ENCODE peak calls at places on chromosomes 16 and 17, in five cellular contexts. J is hepatocyte, O is aorta, S is cardiac muscle cell, M is tibial nerve. F is an unnamed sample.

GRCh38 chr17:74163836-74164235 is 39.6 kb upstream of the RPL38 start:
- DNase-seq in J (no peak), O (no peak), S (no peak), M (no peak), F (peak)

GRCh38 chr17:2195729-2196128 is 107.9 kb downstream of the SMG6 start:
- DNase-seq in J (no peak), O (no peak), S (no peak), M (no peak), F (no peak)

GRCh38 chr17:41416478-41416877 is 7.9 kb downstream of the KRT37 start:
- DNase-seq in J (no peak), O (no peak), S (no peak), M (no peak), F (no peak)

GRCh38 chr16:71645450-71645849 is 19.5 kb downstream of the MARVELD3 start:
- DNase-seq in J (peak), O (no peak), S (peak), M (no peak), F (no peak)

GRCh38 chr16:12557808-12558207 is 245.9 kb downstream of the CPPED1 start:
- DNase-seq in J (no peak), O (no peak), S (no peak), M (no peak), F (no peak)

GRCh38 chr16:8634991-8635736 is 13.7 kb downstream of the METTL22 start:
- DNase-seq in J (peak), O (no peak), S (peak), M (no peak), F (no peak)

GRCh38 chr17:41664172-41664457 is 24.6 kb upstream of the EIF1 start:
- DNase-seq in J (no peak), O (no peak), S (no peak), M (no peak), F (no peak)

GRCh38 chr17:28372203-28372944 is 880 bp downstream of the SARM1 start:
- DNase-seq in J (peak), O (peak), S (peak), M (no peak), F (no peak)

GRCh38 chr17:35460354-35460851 is 11.8 kb upstream of the SLFN13 start:
- DNase-seq in J (peak), O (peak), S (no peak), M (no peak), F (no peak)

GRCh38 chr17:76689859-76690258 is 20.9 kb downstream of the MXRA7 start:
- DNase-seq in J (no peak), O (no peak), S (peak), M (no peak), F (no peak)

GRCh38 chr16:23595246-23595950 is 718 bp downstream of the NDUFAB1 start:
- DNase-seq in J (peak), O (no peak), S (peak), M (no peak), F (no peak)

GRCh38 chr16:85056211-85056748 is 28.7 kb downstream of the KIAA0513 start:
- DNase-seq in J (no peak), O (no peak), S (peak), M (no peak), F (peak)
- H3K4me3 ChIP-seq in J (no peak), O (no peak), S (no peak), M (peak), F (no peak)

DNA sequence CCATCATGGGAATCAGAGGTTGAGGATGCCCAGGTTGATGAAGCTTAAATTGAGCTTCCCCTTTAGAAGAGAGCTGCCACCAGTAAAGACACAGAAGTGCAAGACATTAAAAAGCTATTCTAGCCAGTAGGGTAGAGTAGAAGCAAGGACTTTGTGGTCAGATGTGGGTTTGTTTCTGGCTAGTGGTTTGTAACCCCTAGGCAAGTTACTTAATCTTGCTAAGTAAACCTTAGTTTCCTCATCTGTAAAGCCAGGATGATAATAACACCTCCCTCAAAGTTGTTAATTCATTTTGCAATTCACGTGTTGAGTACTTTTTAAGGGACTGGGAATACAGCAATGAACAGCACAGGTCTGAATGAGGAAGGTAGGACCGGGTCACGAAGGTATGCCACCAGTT is 3.6 kb downstream of the SNTB2 start:
- DNase-seq in J (no peak), O (no peak), S (no peak), M (no peak), F (no peak)
- H3K4me3 ChIP-seq in J (no peak), O (no peak), S (no peak), M (no peak), F (no peak)

DNA sequence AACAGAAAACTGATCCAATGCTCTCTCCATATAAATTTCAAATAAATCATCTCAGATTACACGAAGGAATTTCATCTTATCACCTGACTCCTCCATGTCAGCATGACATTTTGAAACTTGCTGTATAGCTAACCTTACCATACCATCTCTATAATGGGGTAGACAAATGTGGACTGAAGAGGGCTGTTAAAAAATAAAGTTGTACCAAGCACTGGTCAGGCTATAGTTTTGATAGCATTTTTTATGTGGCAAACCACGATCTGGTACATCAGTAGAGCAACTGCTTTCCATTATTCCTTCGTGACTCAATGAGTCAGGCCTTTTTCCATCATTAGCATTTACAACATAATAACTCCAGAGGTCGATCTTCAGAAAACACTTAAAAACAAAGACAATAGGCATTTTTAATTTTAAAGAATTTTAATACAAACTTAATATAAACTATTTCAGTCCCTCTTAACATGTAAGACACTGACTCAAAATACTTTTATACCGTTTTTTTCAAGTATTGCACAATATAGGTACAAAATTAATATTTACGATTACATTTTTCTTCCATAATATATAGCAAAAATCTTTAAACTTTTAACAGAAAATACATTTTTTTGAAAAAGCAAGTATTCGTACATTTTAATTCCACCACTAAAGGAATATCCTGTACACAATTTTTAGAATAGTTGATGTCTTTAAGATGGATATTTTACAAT is 4.2 kb downstream of the TOB1 start:
- DNase-seq in J (no peak), O (no peak), S (no peak), M (no peak), F (no peak)
- H3K4me3 ChIP-seq in J (no peak), O (no peak), S (no peak), M (no peak), F (peak)

GRCh38 chr17:4908711-4909496 is 6.0 kb upstream of the CHRNE start:
- DNase-seq in J (peak), O (peak), S (peak), M (peak), F (peak)
- H3K4me3 ChIP-seq in J (no peak), O (no peak), S (no peak), M (no peak), F (no peak)

GRCh38 chr16:74770826-74771526 is 3.6 kb downstream of the FA2H start:
- DNase-seq in J (no peak), O (no peak), S (no peak), M (no peak), F (no peak)

GRCh38 chr16:74767749-74768148 is 6.9 kb downstream of the FA2H start:
- DNase-seq in J (no peak), O (no peak), S (no peak), M (no peak), F (no peak)

GRCh38 chr16:74768239-74768638 is 6.4 kb downstream of the FA2H start:
- DNase-seq in J (no peak), O (no peak), S (no peak), M (no peak), F (peak)

GRCh38 chr16:74769791-74770190 is 4.8 kb downstream of the FA2H start:
- DNase-seq in J (no peak), O (no peak), S (no peak), M (no peak), F (no peak)

GRCh38 chr16:74766729-74767128 is 7.9 kb downstream of the FA2H start:
- DNase-seq in J (no peak), O (no peak), S (no peak), M (no peak), F (no peak)
- H3K4me3 ChIP-seq in J (no peak), O (no peak), S (no peak), M (no peak), F (no peak)

DNA sequence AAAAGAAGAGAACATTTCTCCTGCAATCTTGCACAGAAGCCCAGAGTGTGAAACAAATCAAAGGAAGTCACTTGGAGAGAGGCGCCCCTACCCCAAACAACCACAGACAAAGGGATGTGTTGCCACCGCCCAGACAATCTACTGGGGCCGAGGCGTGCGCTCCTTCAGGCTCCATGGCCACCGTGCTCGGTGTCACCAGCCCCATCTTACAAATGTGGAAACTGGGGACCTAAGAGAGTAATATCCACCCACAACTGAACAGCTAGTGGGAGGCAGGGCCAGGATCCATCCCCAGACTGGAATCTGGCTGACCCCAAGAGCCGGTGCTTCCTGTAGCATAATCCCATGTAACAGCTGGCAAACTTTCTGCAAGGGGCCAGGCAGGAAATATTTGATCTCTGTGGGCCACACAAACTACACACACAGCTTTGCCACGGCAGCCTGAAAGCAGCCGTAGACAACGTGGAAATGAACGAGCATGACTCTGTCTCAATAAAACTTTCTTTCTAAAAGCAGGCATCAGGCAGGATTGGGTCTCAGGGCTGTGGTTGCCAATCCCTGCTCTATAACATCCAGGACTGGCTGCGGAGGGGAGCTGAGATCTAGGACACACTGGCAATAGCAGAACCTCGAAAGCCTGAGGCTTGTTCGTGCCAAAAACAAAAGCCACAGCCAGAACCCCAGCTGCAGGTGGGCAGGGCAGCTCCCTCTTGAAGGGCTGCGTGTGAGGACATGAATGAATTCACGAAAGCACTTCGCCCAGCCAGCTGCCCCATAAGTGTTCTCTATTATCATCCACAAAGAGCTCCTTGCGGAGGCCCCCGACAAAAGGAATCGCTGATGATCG is 26.6 kb upstream of the GINS2 start:
- DNase-seq in J (no peak), O (no peak), S (peak), M (no peak), F (no peak)
- H3K4me3 ChIP-seq in J (no peak), O (no peak), S (no peak), M (no peak), F (no peak)

GRCh38 chr17:27356091-27356705 is 62.3 kb downstream of the WSB1 start:
- DNase-seq in J (no peak), O (peak), S (no peak), M (no peak), F (no peak)

GRCh38 chr17:27355419-27355818 is 61.5 kb downstream of the WSB1 start:
- DNase-seq in J (no peak), O (peak), S (no peak), M (no peak), F (no peak)

GRCh38 chr17:27354051-27354490 is 60.2 kb downstream of the WSB1 start:
- DNase-seq in J (no peak), O (peak), S (no peak), M (no peak), F (no peak)

GRCh38 chr17:27353469-27354050 is 59.6 kb downstream of the WSB1 start:
- DNase-seq in J (peak), O (peak), S (peak), M (peak), F (peak)

GRCh38 chr17:27354491-27355081 is 60.7 kb downstream of the WSB1 start:
- DNase-seq in J (peak), O (peak), S (no peak), M (no peak), F (no peak)
- H3K4me3 ChIP-seq in J (no peak), O (no peak), S (no peak), M (no peak), F (peak)

GRCh38 chr17:82876602-82877391 is 37.0 kb upstream of the ZNF750 start:
- DNase-seq in J (peak), O (peak), S (peak), M (peak), F (peak)
- H3K4me3 ChIP-seq in J (no peak), O (no peak), S (no peak), M (no peak), F (peak)

F was measured in tibial artery.